ENCODE peak calls at places on chromosomes 7 and 10, in five cellular contexts. X is A549, B is GM12878, O is K562, F is HepG2. W is an unnamed sample.

GRCh38 chr10:70344144-70344543 is 38.3 kb downstream of the LRRC20 start:
- DNase-seq in X (no peak), B (no peak), O (no peak), F (no peak), W (no peak)

GRCh38 chr10:94292448-94293118 is 70.2 kb downstream of the NOC3L start:
- DNase-seq in X (no peak), B (no peak), O (no peak), F (no peak), W (no peak)

GRCh38 chr7:47069385-47070076 is 512.4 kb downstream of the TNS3 start:
- DNase-seq in X (no peak), B (no peak), O (no peak), F (no peak), W (no peak)

GRCh38 chr10:20157314-20157713 is 341.1 kb downstream of the PLXDC2 start:
- DNase-seq in X (no peak), B (no peak), O (no peak), F (no peak), W (no peak)

GRCh38 chr10:80090120-80090519 is 11.7 kb downstream of the TMEM254 start:
- DNase-seq in X (no peak), B (no peak), O (no peak), F (no peak), W (no peak)

GRCh38 chr10:52213511-52213831 is 100.6 kb upstream of the DKK1 start:
- DNase-seq in X (no peak), B (no peak), O (no peak), F (peak; percentile 47), W (no peak)

GRCh38 chr10:101297901-101298451 is 56.0 kb upstream of the BTRC start:
- DNase-seq in X (peak; percentile 82), B (no peak), O (peak; percentile 68), F (no peak), W (peak; percentile 67)

GRCh38 chr7:28854750-28855074 is 103.4 kb downstream of the TRIL start:
- DNase-seq in X (no peak), B (no peak), O (no peak), F (no peak), W (no peak)

GRCh38 chr10:20954519-20954918 is 57.4 kb upstream of the NEBL start:
- DNase-seq in X (no peak), B (no peak), O (no peak), F (no peak), W (no peak)

GRCh38 chr10:4770766-4771553 is 55.0 kb upstream of the AKR1E2 start:
- DNase-seq in X (peak; percentile 69), B (no peak), O (no peak), F (peak; percentile 47), W (peak; percentile 27)

GRCh38 chr10:47361293-47361692 is 13.1 kb downstream of the RBP3 start:
- DNase-seq in X (peak; percentile 41), B (no peak), O (peak; percentile 76), F (peak; percentile 10), W (peak; percentile 65)

GRCh38 chr10:50846753-50847152 is 38.7 kb downstream of the A1CF start:
- DNase-seq in X (no peak), B (no peak), O (no peak), F (no peak), W (no peak)

GRCh38 chr10:31706464-31706863 is 222.2 kb downstream of the ARHGAP12 start:
- DNase-seq in X (no peak), B (no peak), O (no peak), F (no peak), W (peak; percentile 7)
- H3K4me3 ChIP-seq in X (no peak overlapping the region), B (peak overlapping the region; percentile 52), O (no peak overlapping the region), F (no peak overlapping the region), W (peak overlapping the region; percentile 41)

GRCh38 chr10:113616244-113617074 is 47.4 kb downstream of the NRAP start:
- DNase-seq in X (peak; percentile 21), B (no peak), O (peak; percentile 23), F (peak; percentile 6), W (peak; percentile 27)
- TF ChIP-seq MAX in X (no peak), B (no peak), O (no peak), F (no peak), W (no peak)

GRCh38 chr7:149793261-149793660 is 19.9 kb upstream of the ZNF467 start:
- DNase-seq in X (no peak), B (no peak), O (no peak), F (no peak), W (no peak)
- TF ChIP-seq POLR2A in X (no peak), B (no peak), O (no peak), F (no peak), W (no peak)

GRCh38 chr10:23172846-23173548 is 19.1 kb upstream of the PTF1A start:
- DNase-seq in X (no peak), B (no peak), O (no peak), F (no peak), W (no peak)
- H3K4me3 ChIP-seq in X (no peak overlapping the region), B (no peak overlapping the region), O (no peak overlapping the region), F (no peak overlapping the region), W (no peak overlapping the region)

DNA sequence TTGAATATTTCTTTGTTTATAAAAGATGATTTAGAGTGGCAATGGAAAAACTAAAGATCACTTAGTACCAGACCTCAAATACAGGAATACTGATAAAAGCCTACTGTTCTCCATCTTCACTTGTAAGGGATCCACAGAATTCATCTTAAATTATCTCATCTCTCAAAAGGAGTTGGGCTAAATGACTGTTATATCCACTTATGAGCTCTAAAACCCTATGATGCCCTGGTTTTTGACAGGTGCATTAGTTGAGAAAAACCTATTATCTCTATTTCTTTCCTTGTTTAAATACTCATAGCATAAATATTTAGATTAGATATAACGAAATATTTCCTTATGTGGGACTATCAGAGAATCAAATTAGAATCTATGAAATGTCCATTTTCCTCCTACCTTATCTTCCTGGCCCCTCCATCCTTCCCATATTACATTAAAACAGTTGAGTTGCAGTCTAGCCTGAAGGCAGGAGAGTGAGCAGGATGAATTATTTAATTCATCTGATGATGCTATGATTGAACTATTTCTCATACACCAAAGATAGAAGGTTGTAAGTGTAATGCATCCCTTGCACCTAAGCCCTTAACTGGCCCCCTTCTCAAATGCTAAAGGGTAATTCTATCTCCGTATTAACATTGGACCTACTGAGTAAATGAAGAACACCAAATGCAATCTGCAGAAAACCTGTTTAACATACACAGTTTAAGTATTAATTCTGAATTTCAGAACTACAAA is 29.7 kb downstream of the PPP3CB start:
- DNase-seq in X (no peak), B (no peak), O (no peak), F (no peak), W (no peak)
- TF ChIP-seq MAX in X (no peak), B (no peak), O (no peak), F (no peak), W (no peak)

GRCh38 chr7:95549818-95550529 is 46.3 kb downstream of the PDK4 start:
- DNase-seq in X (peak; percentile 74), B (no peak), O (peak; percentile 68), F (no peak), W (peak; percentile 8)
- TF ChIP-seq POLR2A in X (no peak), B (no peak), O (no peak), F (no peak), W (no peak)

W was measured in NB4.